ENCODE peak calls at places on chromosome 5, in eight cellular contexts. One of them, this sample, is unnamed.

GRCh38 chr5:143592648-143593047 is 189.2 kb upstream of the NR3C1 start:
- DNase-seq in HuH-7.5: no peak
- DNase-seq in fibroblast of lung: peak
- DNase-seq in NCI-H524: no peak
- DNase-seq in GM04504: no peak
- DNase-seq in T1000: no peak
- DNase-seq in stimulated activated CD8-positive, alpha-beta memory T cell treated with anti-CD3 and anti-CD28 coated beads, Interleukin-15, amount 100 ng/mL, for 24 hours: no peak
- DNase-seq in A549: peak
- DNase-seq in this sample: no peak

GRCh38 chr5:1174122-1174936 is 27.1 kb upstream of the SLC6A19 start:
- DNase-seq in HuH-7.5: peak
- DNase-seq in fibroblast of lung: peak
- DNase-seq in NCI-H524: peak
- DNase-seq in GM04504: peak
- DNase-seq in T1000: peak
- DNase-seq in stimulated activated CD8-positive, alpha-beta memory T cell treated with anti-CD3 and anti-CD28 coated beads, Interleukin-15, amount 100 ng/mL, for 24 hours: peak
- DNase-seq in A549: peak
- DNase-seq in this sample: no peak

GRCh38 chr5:168291961-168292782 is 727 bp downstream of the WWC1 start:
- DNase-seq in HuH-7.5: peak
- DNase-seq in fibroblast of lung: peak
- DNase-seq in NCI-H524: no peak
- DNase-seq in GM04504: no peak
- DNase-seq in T1000: no peak
- DNase-seq in stimulated activated CD8-positive, alpha-beta memory T cell treated with anti-CD3 and anti-CD28 coated beads, Interleukin-15, amount 100 ng/mL, for 24 hours: no peak
- DNase-seq in A549: no peak
- DNase-seq in this sample: no peak

GRCh38 chr5:32989815-32990214 is 278.7 kb downstream of the NPR3 start:
- DNase-seq in HuH-7.5: no peak
- DNase-seq in fibroblast of lung: no peak
- DNase-seq in NCI-H524: no peak
- DNase-seq in GM04504: no peak
- DNase-seq in T1000: no peak
- DNase-seq in stimulated activated CD8-positive, alpha-beta memory T cell treated with anti-CD3 and anti-CD28 coated beads, Interleukin-15, amount 100 ng/mL, for 24 hours: no peak
- DNase-seq in A549: no peak
- DNase-seq in this sample: no peak

GRCh38 chr5:64811050-64811640 is 42.4 kb downstream of the CWC27 start:
- DNase-seq in HuH-7.5: no peak
- DNase-seq in fibroblast of lung: peak
- DNase-seq in NCI-H524: peak
- DNase-seq in GM04504: peak
- DNase-seq in T1000: no peak
- DNase-seq in stimulated activated CD8-positive, alpha-beta memory T cell treated with anti-CD3 and anti-CD28 coated beads, Interleukin-15, amount 100 ng/mL, for 24 hours: no peak
- DNase-seq in A549: peak
- DNase-seq in this sample: no peak

GRCh38 chr5:3698412-3698811 is 102.8 kb downstream of the IRX1 start:
- DNase-seq in HuH-7.5: no peak
- DNase-seq in fibroblast of lung: no peak
- DNase-seq in NCI-H524: no peak
- DNase-seq in GM04504: no peak
- DNase-seq in T1000: no peak
- DNase-seq in stimulated activated CD8-positive, alpha-beta memory T cell treated with anti-CD3 and anti-CD28 coated beads, Interleukin-15, amount 100 ng/mL, for 24 hours: no peak
- DNase-seq in A549: no peak
- DNase-seq in this sample: no peak

GRCh38 chr5:163489055-163489744 is 16.2 kb upstream of the MAT2B start:
- DNase-seq in HuH-7.5: no peak
- DNase-seq in fibroblast of lung: peak
- DNase-seq in NCI-H524: no peak
- DNase-seq in GM04504: no peak
- DNase-seq in T1000: no peak
- DNase-seq in stimulated activated CD8-positive, alpha-beta memory T cell treated with anti-CD3 and anti-CD28 coated beads, Interleukin-15, amount 100 ng/mL, for 24 hours: no peak
- DNase-seq in A549: peak
- DNase-seq in this sample: no peak

GRCh38 chr5:160240350-160240749 is 11.0 kb downstream of the FABP6 start:
- DNase-seq in HuH-7.5: no peak
- DNase-seq in fibroblast of lung: no peak
- DNase-seq in NCI-H524: no peak
- DNase-seq in GM04504: no peak
- DNase-seq in T1000: no peak
- DNase-seq in stimulated activated CD8-positive, alpha-beta memory T cell treated with anti-CD3 and anti-CD28 coated beads, Interleukin-15, amount 100 ng/mL, for 24 hours: no peak
- DNase-seq in A549: no peak
- DNase-seq in this sample: no peak

GRCh38 chr5:127997131-127997775 is 86.3 kb upstream of the SLC12A2 start:
- DNase-seq in HuH-7.5: no peak
- DNase-seq in fibroblast of lung: no peak
- DNase-seq in NCI-H524: no peak
- DNase-seq in GM04504: no peak
- DNase-seq in T1000: no peak
- DNase-seq in stimulated activated CD8-positive, alpha-beta memory T cell treated with anti-CD3 and anti-CD28 coated beads, Interleukin-15, amount 100 ng/mL, for 24 hours: no peak
- DNase-seq in A549: no peak
- DNase-seq in this sample: no peak

GRCh38 chr5:36049949-36050348 is 16.7 kb downstream of the UGT3A2 start:
- DNase-seq in HuH-7.5: no peak
- DNase-seq in fibroblast of lung: no peak
- DNase-seq in NCI-H524: no peak
- DNase-seq in GM04504: no peak
- DNase-seq in T1000: no peak
- DNase-seq in stimulated activated CD8-positive, alpha-beta memory T cell treated with anti-CD3 and anti-CD28 coated beads, Interleukin-15, amount 100 ng/mL, for 24 hours: no peak
- DNase-seq in A549: no peak
- DNase-seq in this sample: no peak

GRCh38 chr5:159657766-159658165 is 258.5 kb upstream of the ADRA1B start:
- DNase-seq in HuH-7.5: no peak
- DNase-seq in fibroblast of lung: no peak
- DNase-seq in NCI-H524: peak
- DNase-seq in GM04504: no peak
- DNase-seq in T1000: no peak
- DNase-seq in stimulated activated CD8-positive, alpha-beta memory T cell treated with anti-CD3 and anti-CD28 coated beads, Interleukin-15, amount 100 ng/mL, for 24 hours: no peak
- DNase-seq in A549: no peak
- DNase-seq in this sample: no peak

GRCh38 chr5:153831976-153832375 is 206.7 kb downstream of the FAM114A2 start:
- DNase-seq in HuH-7.5: no peak
- DNase-seq in fibroblast of lung: peak
- DNase-seq in NCI-H524: peak
- DNase-seq in GM04504: no peak
- DNase-seq in T1000: no peak
- DNase-seq in stimulated activated CD8-positive, alpha-beta memory T cell treated with anti-CD3 and anti-CD28 coated beads, Interleukin-15, amount 100 ng/mL, for 24 hours: no peak
- DNase-seq in A549: peak
- DNase-seq in this sample: no peak

GRCh38 chr5:55331321-55331720 is 23.5 kb downstream of the MTREX start:
- DNase-seq in HuH-7.5: no peak
- DNase-seq in fibroblast of lung: no peak
- DNase-seq in NCI-H524: no peak
- DNase-seq in GM04504: no peak
- DNase-seq in T1000: no peak
- DNase-seq in stimulated activated CD8-positive, alpha-beta memory T cell treated with anti-CD3 and anti-CD28 coated beads, Interleukin-15, amount 100 ng/mL, for 24 hours: no peak
- DNase-seq in A549: no peak
- DNase-seq in this sample: no peak

GRCh38 chr5:169545762-169546161 is 37.8 kb upstream of the SPDL1 start:
- DNase-seq in HuH-7.5: no peak
- DNase-seq in fibroblast of lung: no peak
- DNase-seq in NCI-H524: no peak
- DNase-seq in GM04504: no peak
- DNase-seq in T1000: no peak
- DNase-seq in stimulated activated CD8-positive, alpha-beta memory T cell treated with anti-CD3 and anti-CD28 coated beads, Interleukin-15, amount 100 ng/mL, for 24 hours: no peak
- DNase-seq in A549: peak
- DNase-seq in this sample: no peak

GRCh38 chr5:45512521-45512920 is 183.7 kb downstream of the HCN1 start:
- DNase-seq in HuH-7.5: no peak
- DNase-seq in fibroblast of lung: no peak
- DNase-seq in NCI-H524: no peak
- DNase-seq in GM04504: no peak
- DNase-seq in T1000: no peak
- DNase-seq in stimulated activated CD8-positive, alpha-beta memory T cell treated with anti-CD3 and anti-CD28 coated beads, Interleukin-15, amount 100 ng/mL, for 24 hours: no peak
- DNase-seq in A549: no peak
- DNase-seq in this sample: no peak

GRCh38 chr5:3709058-3709723 is 113.6 kb downstream of the IRX1 start:
- DNase-seq in HuH-7.5: no peak
- DNase-seq in fibroblast of lung: no peak
- DNase-seq in NCI-H524: no peak
- DNase-seq in GM04504: no peak
- DNase-seq in T1000: no peak
- DNase-seq in stimulated activated CD8-positive, alpha-beta memory T cell treated with anti-CD3 and anti-CD28 coated beads, Interleukin-15, amount 100 ng/mL, for 24 hours: no peak
- DNase-seq in A549: no peak
- DNase-seq in this sample: no peak

GRCh38 chr5:77869115-77869798 is 93.1 kb upstream of the TBCA start:
- DNase-seq in HuH-7.5: no peak
- DNase-seq in fibroblast of lung: no peak
- DNase-seq in NCI-H524: no peak
- DNase-seq in GM04504: no peak
- DNase-seq in T1000: no peak
- DNase-seq in stimulated activated CD8-positive, alpha-beta memory T cell treated with anti-CD3 and anti-CD28 coated beads, Interleukin-15, amount 100 ng/mL, for 24 hours: no peak
- DNase-seq in A549: no peak
- DNase-seq in this sample: no peak

GRCh38 chr5:172235827-172236749 is 42.1 kb downstream of the EFCAB9 start:
- DNase-seq in HuH-7.5: no peak
- DNase-seq in fibroblast of lung: no peak
- DNase-seq in NCI-H524: no peak
- DNase-seq in GM04504: no peak
- DNase-seq in T1000: no peak
- DNase-seq in stimulated activated CD8-positive, alpha-beta memory T cell treated with anti-CD3 and anti-CD28 coated beads, Interleukin-15, amount 100 ng/mL, for 24 hours: no peak
- DNase-seq in A549: no peak
- DNase-seq in this sample: no peak

GRCh38 chr5:58122157-58122556 is 337.7 kb downstream of the PLK2 start:
- DNase-seq in HuH-7.5: no peak
- DNase-seq in fibroblast of lung: no peak
- DNase-seq in NCI-H524: no peak
- DNase-seq in GM04504: no peak
- DNase-seq in T1000: no peak
- DNase-seq in stimulated activated CD8-positive, alpha-beta memory T cell treated with anti-CD3 and anti-CD28 coated beads, Interleukin-15, amount 100 ng/mL, for 24 hours: no peak
- DNase-seq in A549: no peak
- DNase-seq in this sample: no peak

GRCh38 chr5:10655041-10655685 is 91.3 kb downstream of the ANKRD33B start:
- DNase-seq in HuH-7.5: no peak
- DNase-seq in fibroblast of lung: no peak
- DNase-seq in NCI-H524: no peak
- DNase-seq in GM04504: no peak
- DNase-seq in T1000: peak
- DNase-seq in stimulated activated CD8-positive, alpha-beta memory T cell treated with anti-CD3 and anti-CD28 coated beads, Interleukin-15, amount 100 ng/mL, for 24 hours: no peak
- DNase-seq in A549: no peak
- DNase-seq in this sample: no peak

GRCh38 chr5:59564895-59565294 is 328.6 kb downstream of the PDE4D start:
- DNase-seq in HuH-7.5: no peak
- DNase-seq in fibroblast of lung: no peak
- DNase-seq in NCI-H524: no peak
- DNase-seq in GM04504: no peak
- DNase-seq in T1000: no peak
- DNase-seq in stimulated activated CD8-positive, alpha-beta memory T cell treated with anti-CD3 and anti-CD28 coated beads, Interleukin-15, amount 100 ng/mL, for 24 hours: no peak
- DNase-seq in A549: no peak
- DNase-seq in this sample: no peak

GRCh38 chr5:32990593-32991415 is 279.7 kb downstream of the NPR3 start:
- DNase-seq in HuH-7.5: no peak
- DNase-seq in fibroblast of lung: no peak
- DNase-seq in NCI-H524: no peak
- DNase-seq in GM04504: no peak
- DNase-seq in T1000: no peak
- DNase-seq in stimulated activated CD8-positive, alpha-beta memory T cell treated with anti-CD3 and anti-CD28 coated beads, Interleukin-15, amount 100 ng/mL, for 24 hours: no peak
- DNase-seq in A549: no peak
- DNase-seq in this sample: no peak

GRCh38 chr5:5381259-5382006 is 41.0 kb upstream of the ICE1 start:
- DNase-seq in HuH-7.5: no peak
- DNase-seq in fibroblast of lung: no peak
- DNase-seq in NCI-H524: no peak
- DNase-seq in GM04504: no peak
- DNase-seq in T1000: no peak
- DNase-seq in stimulated activated CD8-positive, alpha-beta memory T cell treated with anti-CD3 and anti-CD28 coated beads, Interleukin-15, amount 100 ng/mL, for 24 hours: no peak
- DNase-seq in A549: no peak
- DNase-seq in this sample: no peak

GRCh38 chr5:160769264-160769663 is 82.7 kb downstream of the ATP10B start:
- DNase-seq in HuH-7.5: no peak
- DNase-seq in fibroblast of lung: no peak
- DNase-seq in NCI-H524: peak
- DNase-seq in GM04504: no peak
- DNase-seq in T1000: no peak
- DNase-seq in stimulated activated CD8-positive, alpha-beta memory T cell treated with anti-CD3 and anti-CD28 coated beads, Interleukin-15, amount 100 ng/mL, for 24 hours: no peak
- DNase-seq in A549: no peak
- DNase-seq in this sample: no peak

GRCh38 chr5:57853929-57854697 is 371.5 kb upstream of the ACTBL2 start:
- DNase-seq in HuH-7.5: no peak
- DNase-seq in fibroblast of lung: no peak
- DNase-seq in NCI-H524: no peak
- DNase-seq in GM04504: no peak
- DNase-seq in T1000: no peak
- DNase-seq in stimulated activated CD8-positive, alpha-beta memory T cell treated with anti-CD3 and anti-CD28 coated beads, Interleukin-15, amount 100 ng/mL, for 24 hours: no peak
- DNase-seq in A549: no peak
- DNase-seq in this sample: no peak

GRCh38 chr5:35134278-35135030 is 86.7 kb upstream of the AGXT2 start:
- DNase-seq in HuH-7.5: no peak
- DNase-seq in fibroblast of lung: no peak
- DNase-seq in NCI-H524: peak
- DNase-seq in GM04504: no peak
- DNase-seq in T1000: no peak
- DNase-seq in stimulated activated CD8-positive, alpha-beta memory T cell treated with anti-CD3 and anti-CD28 coated beads, Interleukin-15, amount 100 ng/mL, for 24 hours: no peak
- DNase-seq in A549: no peak
- DNase-seq in this sample: no peak

GRCh38 chr5:27845248-27845647 is 806.9 kb upstream of the CDH9 start:
- DNase-seq in HuH-7.5: no peak
- DNase-seq in fibroblast of lung: no peak
- DNase-seq in NCI-H524: no peak
- DNase-seq in GM04504: no peak
- DNase-seq in T1000: peak
- DNase-seq in stimulated activated CD8-positive, alpha-beta memory T cell treated with anti-CD3 and anti-CD28 coated beads, Interleukin-15, amount 100 ng/mL, for 24 hours: no peak
- DNase-seq in A549: no peak
- DNase-seq in this sample: no peak

GRCh38 chr5:179869641-179870402 is 11.2 kb upstream of the MRNIP start:
- DNase-seq in HuH-7.5: no peak
- DNase-seq in fibroblast of lung: no peak
- DNase-seq in NCI-H524: no peak
- DNase-seq in GM04504: no peak
- DNase-seq in T1000: no peak
- DNase-seq in stimulated activated CD8-positive, alpha-beta memory T cell treated with anti-CD3 and anti-CD28 coated beads, Interleukin-15, amount 100 ng/mL, for 24 hours: no peak
- DNase-seq in A549: no peak
- DNase-seq in this sample: no peak

GRCh38 chr5:159807586-159807985 is 108.7 kb upstream of the ADRA1B start:
- DNase-seq in HuH-7.5: no peak
- DNase-seq in fibroblast of lung: no peak
- DNase-seq in NCI-H524: no peak
- DNase-seq in GM04504: no peak
- DNase-seq in T1000: no peak
- DNase-seq in stimulated activated CD8-positive, alpha-beta memory T cell treated with anti-CD3 and anti-CD28 coated beads, Interleukin-15, amount 100 ng/mL, for 24 hours: no peak
- DNase-seq in A549: no peak
- DNase-seq in this sample: no peak

GRCh38 chr5:99037668-99038067 is 108.9 kb upstream of the CHD1 start:
- DNase-seq in HuH-7.5: no peak
- DNase-seq in fibroblast of lung: no peak
- DNase-seq in NCI-H524: no peak
- DNase-seq in GM04504: no peak
- DNase-seq in T1000: no peak
- DNase-seq in stimulated activated CD8-positive, alpha-beta memory T cell treated with anti-CD3 and anti-CD28 coated beads, Interleukin-15, amount 100 ng/mL, for 24 hours: no peak
- DNase-seq in A549: no peak
- DNase-seq in this sample: no peak

GRCh38 chr5:173902743-173903142 is 14.6 kb downstream of the CPEB4 start:
- DNase-seq in HuH-7.5: no peak
- DNase-seq in fibroblast of lung: no peak
- DNase-seq in NCI-H524: no peak
- DNase-seq in GM04504: no peak
- DNase-seq in T1000: no peak
- DNase-seq in stimulated activated CD8-positive, alpha-beta memory T cell treated with anti-CD3 and anti-CD28 coated beads, Interleukin-15, amount 100 ng/mL, for 24 hours: no peak
- DNase-seq in A549: no peak
- DNase-seq in this sample: no peak

GRCh38 chr5:35319231-35320002 is 89.1 kb upstream of the PRLR start:
- DNase-seq in HuH-7.5: no peak
- DNase-seq in fibroblast of lung: no peak
- DNase-seq in NCI-H524: no peak
- DNase-seq in GM04504: peak
- DNase-seq in T1000: peak
- DNase-seq in stimulated activated CD8-positive, alpha-beta memory T cell treated with anti-CD3 and anti-CD28 coated beads, Interleukin-15, amount 100 ng/mL, for 24 hours: peak
- DNase-seq in A549: no peak
- DNase-seq in this sample: peak

GRCh38 chr5:110376281-110376916 is 350.1 kb downstream of the TMEM232 start:
- DNase-seq in HuH-7.5: no peak
- DNase-seq in fibroblast of lung: peak
- DNase-seq in NCI-H524: no peak
- DNase-seq in GM04504: peak
- DNase-seq in T1000: no peak
- DNase-seq in stimulated activated CD8-positive, alpha-beta memory T cell treated with anti-CD3 and anti-CD28 coated beads, Interleukin-15, amount 100 ng/mL, for 24 hours: no peak
- DNase-seq in A549: no peak
- DNase-seq in this sample: no peak

GRCh38 chr5:83780681-83781080 is 60.0 kb upstream of the HAPLN1 start:
- DNase-seq in HuH-7.5: no peak
- DNase-seq in fibroblast of lung: no peak
- DNase-seq in NCI-H524: no peak
- DNase-seq in GM04504: no peak
- DNase-seq in T1000: no peak
- DNase-seq in stimulated activated CD8-positive, alpha-beta memory T cell treated with anti-CD3 and anti-CD28 coated beads, Interleukin-15, amount 100 ng/mL, for 24 hours: no peak
- DNase-seq in A549: no peak
- DNase-seq in this sample: no peak

This sample was measured in HS-27A.